ENCODE peak calls at places on chromosomes 2 and 18, in five cellular contexts. One of them, this sample, is unnamed.

GRCh38 chr2:75326645-75327044 is 127.3 kb upstream of the TACR1 start:
- DNase-seq in hepatocyte: no peak
- DNase-seq in breast epithelium: no peak
- DNase-seq in pancreas: no peak
- DNase-seq in AG10803: no peak
- DNase-seq in this sample: no peak

GRCh38 chr2:227164745-227165350 is 424 bp downstream of the COL4A3 start:
- DNase-seq in hepatocyte: peak
- DNase-seq in breast epithelium: no peak
- DNase-seq in AG10803: no peak
- DNase-seq in pancreas: peak
- DNase-seq in this sample: no peak

GRCh38 chr2:241966671-241967070 is 97.1 kb downstream of the RTP5 start:
- DNase-seq in breast epithelium: no peak
- DNase-seq in hepatocyte: no peak
- DNase-seq in pancreas: no peak
- DNase-seq in AG10803: no peak
- DNase-seq in this sample: no peak

GRCh38 chr2:139162456-139162855 is 382.3 kb upstream of the NXPH2 start:
- DNase-seq in hepatocyte: no peak
- DNase-seq in AG10803: no peak
- DNase-seq in pancreas: no peak
- DNase-seq in breast epithelium: no peak
- DNase-seq in this sample: no peak

GRCh38 chr2:85737481-85737880 is 16.3 kb upstream of the ATOH8 start:
- DNase-seq in hepatocyte: peak
- DNase-seq in breast epithelium: peak
- DNase-seq in AG10803: peak
- DNase-seq in pancreas: no peak
- DNase-seq in this sample: no peak

GRCh38 chr2:174233771-174234275 is 14.5 kb downstream of the OLA1 start:
- DNase-seq in pancreas: no peak
- DNase-seq in AG10803: no peak
- DNase-seq in breast epithelium: no peak
- DNase-seq in hepatocyte: no peak
- DNase-seq in this sample: no peak

GRCh38 chr2:190679813-190680591 is 31.1 kb downstream of the NAB1 start:
- DNase-seq in hepatocyte: peak
- DNase-seq in pancreas: peak
- DNase-seq in AG10803: no peak
- DNase-seq in breast epithelium: peak
- DNase-seq in this sample: no peak

GRCh38 chr2:239791727-239792648 is 233.2 kb downstream of the NDUFA10 start:
- DNase-seq in pancreas: no peak
- DNase-seq in breast epithelium: no peak
- DNase-seq in AG10803: no peak
- DNase-seq in hepatocyte: no peak
- DNase-seq in this sample: no peak

GRCh38 chr18:28040216-28040615 is 136.7 kb downstream of the CDH2 start:
- DNase-seq in hepatocyte: no peak
- DNase-seq in AG10803: no peak
- DNase-seq in pancreas: no peak
- DNase-seq in breast epithelium: no peak
- DNase-seq in this sample: no peak

GRCh38 chr2:152298754-152299153 is 36.2 kb upstream of the FMNL2 start:
- DNase-seq in AG10803: no peak
- DNase-seq in breast epithelium: no peak
- DNase-seq in hepatocyte: no peak
- DNase-seq in pancreas: no peak
- DNase-seq in this sample: peak

GRCh38 chr18:41569867-41570266 is 385.2 kb upstream of the PIK3C3 start:
- DNase-seq in breast epithelium: no peak
- DNase-seq in hepatocyte: no peak
- DNase-seq in pancreas: no peak
- DNase-seq in AG10803: no peak
- DNase-seq in this sample: peak

GRCh38 chr2:121088251-121089004 is 196.6 kb downstream of the TFCP2L1 start:
- DNase-seq in AG10803: peak
- DNase-seq in pancreas: no peak
- DNase-seq in breast epithelium: no peak
- DNase-seq in hepatocyte: peak
- DNase-seq in this sample: no peak

GRCh38 chr2:167506395-167506794 is 618.1 kb downstream of the XIRP2 start:
- DNase-seq in breast epithelium: no peak
- DNase-seq in hepatocyte: no peak
- DNase-seq in pancreas: no peak
- DNase-seq in AG10803: no peak
- DNase-seq in this sample: no peak

GRCh38 chr18:31049189-31049588 is 6.6 kb upstream of the DSC3 start:
- DNase-seq in breast epithelium: no peak
- DNase-seq in AG10803: no peak
- DNase-seq in pancreas: no peak
- DNase-seq in hepatocyte: peak
- DNase-seq in this sample: no peak

GRCh38 chr2:161474920-161475319 is 58.8 kb downstream of the TBR1 start:
- DNase-seq in AG10803: no peak
- DNase-seq in pancreas: no peak
- DNase-seq in breast epithelium: no peak
- DNase-seq in hepatocyte: no peak
- DNase-seq in this sample: no peak

GRCh38 chr2:155997538-155997937 is 335.0 kb downstream of the NR4A2 start:
- DNase-seq in breast epithelium: no peak
- DNase-seq in hepatocyte: no peak
- DNase-seq in AG10803: no peak
- DNase-seq in pancreas: no peak
- DNase-seq in this sample: no peak

GRCh38 chr2:2812117-2812516 is 481.0 kb upstream of the MYT1L start:
- DNase-seq in hepatocyte: no peak
- DNase-seq in pancreas: no peak
- DNase-seq in breast epithelium: no peak
- DNase-seq in AG10803: no peak
- DNase-seq in this sample: no peak

GRCh38 chr2:100182494-100183355 is 40.3 kb upstream of the AFF3 start:
- DNase-seq in AG10803: peak
- DNase-seq in hepatocyte: no peak
- DNase-seq in pancreas: no peak
- DNase-seq in breast epithelium: no peak
- DNase-seq in this sample: no peak

GRCh38 chr2:171837736-171838135 is 56.3 kb downstream of the SLC25A12 start:
- DNase-seq in hepatocyte: no peak
- DNase-seq in AG10803: peak
- DNase-seq in pancreas: no peak
- DNase-seq in breast epithelium: no peak
- DNase-seq in this sample: no peak

GRCh38 chr2:106117882-106118684 is 76.0 kb downstream of the UXS1 start:
- DNase-seq in breast epithelium: no peak
- DNase-seq in pancreas: no peak
- DNase-seq in AG10803: no peak
- DNase-seq in hepatocyte: no peak
- DNase-seq in this sample: no peak

GRCh38 chr2:156042895-156043294 is 289.6 kb downstream of the NR4A2 start:
- DNase-seq in hepatocyte: no peak
- DNase-seq in AG10803: no peak
- DNase-seq in pancreas: no peak
- DNase-seq in breast epithelium: no peak
- DNase-seq in this sample: no peak

GRCh38 chr18:28087173-28087563 is 89.8 kb downstream of the CDH2 start:
- DNase-seq in AG10803: no peak
- DNase-seq in hepatocyte: no peak
- DNase-seq in breast epithelium: no peak
- DNase-seq in pancreas: peak
- DNase-seq in this sample: peak

GRCh38 chr2:239669899-239670460 is 269.2 kb upstream of the HDAC4 start:
- DNase-seq in pancreas: no peak
- DNase-seq in hepatocyte: no peak
- DNase-seq in breast epithelium: no peak
- DNase-seq in AG10803: no peak
- DNase-seq in this sample: no peak

GRCh38 chr2:108921096-108922030 is 67.7 kb downstream of the EDAR start:
- DNase-seq in hepatocyte: no peak
- DNase-seq in pancreas: no peak
- DNase-seq in AG10803: no peak
- DNase-seq in breast epithelium: no peak
- DNase-seq in this sample: no peak

GRCh38 chr2:160613466-160614153 is 120.0 kb upstream of the RBMS1 start:
- DNase-seq in hepatocyte: no peak
- DNase-seq in AG10803: peak
- DNase-seq in pancreas: no peak
- DNase-seq in breast epithelium: no peak
- DNase-seq in this sample: peak

GRCh38 chr2:231191896-231192872 is 6.2 kb upstream of the ARMC9 start:
- DNase-seq in pancreas: peak
- DNase-seq in breast epithelium: peak
- DNase-seq in hepatocyte: peak
- DNase-seq in AG10803: peak
- DNase-seq in this sample: no peak

GRCh38 chr2:120391905-120392665 is 46.1 kb downstream of the INHBB start:
- DNase-seq in breast epithelium: no peak
- DNase-seq in hepatocyte: no peak
- DNase-seq in AG10803: no peak
- DNase-seq in pancreas: no peak
- DNase-seq in this sample: no peak

GRCh38 chr2:83686863-83687262 is 772.2 kb downstream of the SUCLG1 start:
- DNase-seq in AG10803: peak
- DNase-seq in hepatocyte: no peak
- DNase-seq in breast epithelium: peak
- DNase-seq in pancreas: no peak
- DNase-seq in this sample: no peak

GRCh38 chr2:198638579-198638978 is 819.2 kb downstream of the SATB2 start:
- DNase-seq in AG10803: peak
- DNase-seq in pancreas: no peak
- DNase-seq in breast epithelium: no peak
- DNase-seq in hepatocyte: no peak
- DNase-seq in this sample: no peak

GRCh38 chr2:23904692-23905091 is 22.2 kb downstream of the ATAD2B start:
- DNase-seq in AG10803: peak
- DNase-seq in hepatocyte: no peak
- DNase-seq in breast epithelium: no peak
- DNase-seq in pancreas: no peak
- DNase-seq in this sample: no peak
- H3K4me3 ChIP-seq in AG10803: no peak
- H3K4me3 ChIP-seq in hepatocyte: no peak
- H3K4me3 ChIP-seq in breast epithelium: no peak
- H3K4me3 ChIP-seq in pancreas: no peak
- H3K4me3 ChIP-seq in this sample: no peak

GRCh38 chr2:42795871-42796301 is 3.5 kb upstream of the HAAO start:
- DNase-seq in hepatocyte: no peak
- DNase-seq in breast epithelium: no peak
- DNase-seq in pancreas: no peak
- DNase-seq in AG10803: peak
- DNase-seq in this sample: no peak
- TF ChIP-seq CTCF in hepatocyte: no peak
- TF ChIP-seq CTCF in breast epithelium: no peak
- TF ChIP-seq CTCF in pancreas: no peak
- TF ChIP-seq CTCF in AG10803: no peak
- TF ChIP-seq CTCF in this sample: no peak

GRCh38 chr18:12840382-12840781 is 43.7 kb downstream of the PTPN2 start:
- DNase-seq in hepatocyte: no peak
- DNase-seq in AG10803: no peak
- DNase-seq in pancreas: no peak
- DNase-seq in breast epithelium: no peak
- DNase-seq in this sample: no peak

GRCh38 chr18:12839526-12840196 is 44.4 kb downstream of the PTPN2 start:
- DNase-seq in AG10803: peak
- DNase-seq in breast epithelium: no peak
- DNase-seq in hepatocyte: no peak
- DNase-seq in pancreas: no peak
- DNase-seq in this sample: no peak

GRCh38 chr18:12839057-12839525 is 44.9 kb downstream of the PTPN2 start:
- DNase-seq in hepatocyte: no peak
- DNase-seq in pancreas: no peak
- DNase-seq in breast epithelium: no peak
- DNase-seq in AG10803: no peak
- DNase-seq in this sample: no peak

GRCh38 chr18:12842459-12843380 is 41.3 kb downstream of the PTPN2 start:
- DNase-seq in hepatocyte: no peak
- DNase-seq in breast epithelium: no peak
- DNase-seq in AG10803: no peak
- DNase-seq in pancreas: no peak
- DNase-seq in this sample: no peak

DNA sequence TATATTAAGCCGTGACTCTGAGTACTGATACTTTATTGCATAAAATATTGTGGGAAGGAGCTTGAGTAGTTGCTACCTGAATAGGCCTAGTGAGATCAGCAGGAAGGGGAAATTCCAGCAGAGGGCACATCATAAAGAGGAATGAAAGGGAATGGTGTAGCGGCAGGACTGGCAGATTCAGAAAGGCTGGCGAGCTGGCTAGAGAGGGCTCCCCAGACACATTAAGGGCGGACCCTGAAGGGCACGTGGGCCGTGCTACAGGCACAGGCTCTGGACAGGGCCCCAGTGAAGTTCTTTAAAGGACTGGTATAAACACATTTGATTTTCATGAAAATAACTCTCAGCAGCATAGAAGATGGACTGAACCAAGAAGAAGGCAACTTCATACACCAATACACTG is 43.0 kb downstream of the PTPN2 start:
- DNase-seq in breast epithelium: no peak
- DNase-seq in hepatocyte: no peak
- DNase-seq in pancreas: no peak
- DNase-seq in AG10803: no peak
- DNase-seq in this sample: no peak
- H3K4me3 ChIP-seq in breast epithelium: no peak
- H3K4me3 ChIP-seq in hepatocyte: no peak
- H3K4me3 ChIP-seq in pancreas: no peak
- H3K4me3 ChIP-seq in AG10803: no peak
- H3K4me3 ChIP-seq in this sample: no peak

DNA sequence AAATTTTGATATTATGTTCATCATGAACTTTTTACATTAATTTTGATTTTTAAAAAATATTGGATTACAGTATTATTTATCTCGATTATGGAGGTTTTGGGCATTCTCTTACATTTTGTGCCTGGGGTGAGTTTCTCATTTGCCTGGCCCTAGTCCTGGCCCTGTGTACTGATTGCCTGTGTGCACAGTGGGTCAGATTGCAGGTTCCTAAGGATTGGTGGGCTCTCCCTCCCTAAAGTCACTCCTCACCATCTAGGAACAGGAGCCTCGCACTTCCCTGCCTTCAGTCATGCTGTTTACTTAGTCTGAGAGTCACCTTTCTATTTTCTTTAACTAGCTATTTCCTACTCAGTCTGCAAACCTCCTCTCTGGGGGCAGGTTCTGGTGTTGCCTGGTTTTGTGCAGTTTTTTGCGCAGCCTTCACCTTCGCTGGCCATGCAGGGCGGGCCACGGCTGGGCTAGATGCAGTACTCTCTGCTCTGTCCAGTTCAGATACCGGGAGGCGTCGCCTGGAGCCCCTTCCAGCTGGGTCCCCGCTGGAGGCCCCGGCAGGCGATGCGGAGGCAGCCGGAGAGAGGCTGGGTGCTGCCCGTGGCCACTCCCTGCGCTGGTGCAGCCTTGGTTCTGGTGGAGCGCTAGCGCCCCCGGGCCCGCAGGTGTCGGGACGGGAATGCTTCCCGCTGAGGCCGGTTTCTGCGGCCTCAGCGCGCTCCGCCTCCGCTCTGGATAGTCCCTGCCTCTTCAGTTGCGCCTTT is 23.3 kb upstream of the MC5R start:
- DNase-seq in hepatocyte: peak
- DNase-seq in AG10803: peak
- DNase-seq in pancreas: peak
- DNase-seq in breast epithelium: peak
- DNase-seq in this sample: no peak
- TF ChIP-seq CTCF in hepatocyte: peak
- TF ChIP-seq CTCF in AG10803: peak
- TF ChIP-seq CTCF in pancreas: no peak
- TF ChIP-seq CTCF in breast epithelium: no peak
- TF ChIP-seq CTCF in this sample: peak

GRCh38 chr18:73715228-73715670 is 432.4 kb downstream of the FBXO15 start:
- DNase-seq in breast epithelium: no peak
- DNase-seq in pancreas: no peak
- DNase-seq in hepatocyte: no peak
- DNase-seq in AG10803: no peak
- DNase-seq in this sample: no peak
- H3K4me3 ChIP-seq in breast epithelium: no peak
- H3K4me3 ChIP-seq in pancreas: no peak
- H3K4me3 ChIP-seq in hepatocyte: no peak
- H3K4me3 ChIP-seq in AG10803: no peak
- H3K4me3 ChIP-seq in this sample: no peak

This sample was measured in LNCaP clone FGC.